ENCODE peak calls at places on chromosomes 3 and 15, in six cellular contexts. C is WTC11, F is K562, H is HepG2, J is GM12878, K is H1. U is an unnamed sample.

GRCh38 chr15:88918738-88919137 is 5.6 kb upstream of the MFGE8 start:
- DNase-seq in C (no peak), H (no peak), J (peak), F (no peak), K (peak), U (no peak)

GRCh38 chr15:50431204-50431603 is 7.0 kb downstream of the USP8 start:
- DNase-seq in F (no peak), J (no peak), H (no peak), C (no peak), K (no peak), U (no peak)

GRCh38 chr15:51077565-51078153 is 17.0 kb downstream of the TNFAIP8L3 start:
- DNase-seq in C (peak), F (peak), K (peak), H (no peak), J (peak), U (peak)

GRCh38 chr3:14819671-14820070 is 909 bp downstream of the FGD5 start:
- DNase-seq in K (no peak), F (no peak), H (no peak), C (no peak), J (no peak), U (no peak)

GRCh38 chr3:139421034-139421433 is 31.6 kb upstream of the COPB2 start:
- DNase-seq in H (no peak), F (no peak), C (no peak), K (no peak), J (no peak), U (no peak)

GRCh38 chr3:88113311-88114162 is 36.2 kb upstream of the C3orf38 start:
- DNase-seq in C (peak), H (peak), F (peak), J (peak), K (peak), U (peak)

GRCh38 chr3:33312361-33312760 is 35.1 kb downstream of the FBXL2 start:
- DNase-seq in C (no peak), J (no peak), F (no peak), H (no peak), K (no peak), U (no peak)

GRCh38 chr3:38561746-38562466 is 65.8 kb downstream of the EXOG start:
- DNase-seq in J (no peak), H (no peak), C (no peak), F (no peak), K (no peak), U (no peak)

GRCh38 chr3:159764211-159765024 is 224.2 kb upstream of the IL12A start:
- DNase-seq in H (no peak), J (no peak), F (no peak), C (peak), K (peak), U (no peak)

GRCh38 chr3:27659279-27660021 is 62.7 kb downstream of the EOMES start:
- DNase-seq in K (peak), H (peak), C (peak), F (peak), J (no peak), U (peak)

GRCh38 chr15:83106994-83107840 is at the start of gene TM6SF1:
- DNase-seq in F (peak), C (peak), K (peak), J (no peak), H (no peak), U (peak)

GRCh38 chr3:53140575-53141467 is 10.6 kb upstream of the RFT1 start:
- DNase-seq in H (no peak), C (no peak), J (no peak), K (no peak), F (no peak), U (no peak)

GRCh38 chr15:67723294-67724024 is 101.8 kb upstream of the SKOR1 start:
- DNase-seq in C (no peak), F (no peak), K (no peak), H (no peak), J (no peak), U (no peak)

GRCh38 chr3:126473292-126474168 is 2.2 kb downstream of the ZXDC start:
- DNase-seq in J (no peak), C (no peak), K (no peak), H (no peak), F (no peak), U (no peak)

GRCh38 chr15:40006646-40007045 is 32.3 kb downstream of the SRP14 start:
- DNase-seq in J (no peak), C (no peak), F (no peak), H (no peak), K (no peak), U (no peak)

GRCh38 chr15:58042006-58042405 is 23.5 kb downstream of the ALDH1A2 start:
- DNase-seq in C (no peak), K (no peak), H (no peak), F (no peak), J (no peak), U (no peak)

GRCh38 chr15:58065445-58066041 is at the start of gene ALDH1A2:
- DNase-seq in H (no peak), C (peak), K (peak), J (no peak), F (peak), U (peak)

GRCh38 chr3:9994086-9994844 is 7.6 kb upstream of the EMC3 start:
- DNase-seq in C (no peak), F (no peak), H (no peak), J (no peak), K (no peak), U (no peak)

GRCh38 chr15:80856809-80857377 is 77.7 kb downstream of the CEMIP start:
- DNase-seq in F (no peak), J (no peak), C (peak), H (peak), K (no peak), U (peak)

GRCh38 chr3:53804697-53805462 is 41.3 kb downstream of the CHDH start:
- DNase-seq in C (no peak), F (no peak), K (no peak), J (no peak), H (no peak), U (no peak)

GRCh38 chr15:101266787-101267186 is 10.5 kb downstream of the SELENOS start:
- DNase-seq in K (no peak), H (no peak), C (no peak), J (no peak), F (no peak), U (no peak)

GRCh38 chr3:112407214-112407887 is 74.4 kb downstream of the CD200 start:
- DNase-seq in F (no peak), K (no peak), J (peak), H (no peak), C (no peak), U (no peak)

GRCh38 chr3:134250717-134251220 is at the start of gene RYK:
- DNase-seq in H (peak), J (no peak), F (peak), C (peak), K (peak), U (peak)

GRCh38 chr3:35141406-35141805 is 497.9 kb upstream of the ARPP21 start:
- DNase-seq in J (no peak), C (no peak), K (no peak), F (no peak), H (no peak), U (no peak)

GRCh38 chr15:60362318-60363023 is 35.3 kb downstream of the ANXA2 start:
- DNase-seq in F (no peak), C (no peak), J (no peak), K (no peak), H (peak), U (no peak)

GRCh38 chr15:54304321-54304720 is 326.1 kb downstream of the UNC13C start:
- DNase-seq in H (no peak), C (no peak), F (no peak), J (no peak), K (no peak), U (no peak)

GRCh38 chr3:174186339-174186984 is 672.7 kb upstream of the NAALADL2 start:
- DNase-seq in K (no peak), J (no peak), F (no peak), C (no peak), H (no peak), U (no peak)

GRCh38 chr3:8386221-8386620 is 115.4 kb upstream of the LMCD1 start:
- DNase-seq in F (no peak), C (no peak), J (no peak), K (no peak), H (no peak), U (no peak)

GRCh38 chr3:120622870-120623718 is 27.0 kb downstream of the NDUFB4 start:
- DNase-seq in H (peak), C (peak), F (peak), J (no peak), K (peak), U (peak)

GRCh38 chr3:177050466-177051237 is 146.6 kb downstream of the TBL1XR1 start:
- DNase-seq in K (no peak), J (no peak), F (peak), C (no peak), H (peak), U (peak)

GRCh38 chr3:45644467-45645201 is 44.6 kb upstream of the SACM1L start:
- DNase-seq in K (no peak), H (no peak), F (no peak), C (no peak), J (no peak), U (no peak)

GRCh38 chr15:58440181-58440910 is 8.6 kb downstream of the LIPC start:
- DNase-seq in C (no peak), H (peak), F (no peak), J (no peak), K (no peak), U (no peak)

GRCh38 chr3:128973988-128974564 is 19.8 kb downstream of the CFAP92 start:
- DNase-seq in J (no peak), F (no peak), H (no peak), K (no peak), C (no peak), U (no peak)
- TF ChIP-seq CREB1 in J (no peak), F (no peak), H (no peak), K (no peak), C (no peak), U (no peak)

GRCh38 chr3:16663852-16664712 is 58.9 kb upstream of the DAZL start:
- DNase-seq in H (no peak), K (no peak), J (no peak), F (no peak), C (peak), U (peak)

GRCh38 chr3:16670191-16670590 is 65.0 kb upstream of the DAZL start:
- DNase-seq in C (peak), H (no peak), J (no peak), F (no peak), K (no peak), U (peak)

GRCh38 chr3:16668776-16669545 is 63.7 kb upstream of the DAZL start:
- DNase-seq in C (no peak), K (no peak), J (no peak), H (no peak), F (no peak), U (no peak)

GRCh38 chr3:16665282-16665741 is 60.1 kb upstream of the DAZL start:
- DNase-seq in K (no peak), C (no peak), F (no peak), H (no peak), J (no peak), U (peak)

GRCh38 chr3:16667633-16668032 is 62.4 kb upstream of the DAZL start:
- DNase-seq in H (no peak), C (no peak), J (no peak), F (no peak), K (no peak), U (no peak)
- TF ChIP-seq CREB1 in H (no peak), C (no peak), J (no peak), F (no peak), K (no peak), U (no peak)

DNA sequence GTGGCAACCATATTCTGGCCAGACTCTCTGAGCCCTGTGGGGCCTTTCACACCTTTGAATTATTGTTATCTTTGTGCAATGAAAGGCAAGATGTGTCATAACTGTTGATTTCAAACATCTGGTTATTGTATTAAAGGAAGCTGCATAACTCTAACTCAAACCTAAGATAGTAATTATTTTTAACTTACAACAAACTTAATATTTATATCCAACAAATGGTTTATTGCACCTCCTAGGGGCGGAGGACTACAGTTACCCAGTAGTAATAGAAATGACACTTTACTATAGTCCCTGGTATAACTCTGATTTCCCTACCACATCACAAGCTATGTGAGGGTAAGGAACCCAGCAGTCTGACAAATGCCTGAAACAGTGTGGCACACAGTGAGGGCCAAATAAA is 363.9 kb upstream of the SUCLG2 start:
- DNase-seq in J (no peak), F (no peak), C (no peak), K (no peak), H (no peak), U (peak)
- TF ChIP-seq CREB1 in J (no peak), F (no peak), C (no peak), K (no peak), H (no peak), U (no peak)

GRCh38 chr3:67646586-67647234 is 7.7 kb downstream of the SUCLG2 start:
- DNase-seq in J (no peak), F (no peak), C (no peak), K (no peak), H (no peak), U (no peak)
- TF ChIP-seq CREB1 in J (no peak), F (no peak), C (no peak), K (no peak), H (no peak), U (no peak)

DNA sequence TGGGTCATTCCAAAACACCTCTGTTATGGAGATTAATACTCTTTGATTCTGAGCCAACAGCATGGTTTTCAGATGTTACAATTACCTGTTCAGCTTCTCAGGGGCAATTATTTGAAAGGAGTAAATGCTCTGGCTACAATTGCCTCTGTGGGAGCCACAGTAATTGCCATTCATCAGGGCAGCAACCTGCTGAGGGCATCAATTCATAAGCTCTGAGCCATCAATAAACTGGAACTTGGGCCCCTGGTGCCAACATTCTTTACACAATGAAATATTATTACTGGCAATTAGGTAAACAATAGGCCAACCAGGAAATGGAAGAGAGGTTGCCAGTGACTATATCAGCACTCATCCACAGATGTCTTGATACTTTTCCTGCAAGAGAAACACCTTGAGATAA is 660.8 kb downstream of the MECOM start:
- DNase-seq in H (no peak), C (no peak), K (no peak), F (no peak), J (no peak), U (no peak)
- TF ChIP-seq CREB1 in H (no peak), C (no peak), K (no peak), F (no peak), J (no peak), U (no peak)

GRCh38 chr3:194296448-194296831 is 54.7 kb downstream of the CPN2 start:
- DNase-seq in C (peak), H (peak), F (no peak), J (no peak), K (no peak), U (peak)
- TF ChIP-seq CREB1 in C (no peak), H (no peak), F (no peak), J (no peak), K (peak), U (no peak)

DNA sequence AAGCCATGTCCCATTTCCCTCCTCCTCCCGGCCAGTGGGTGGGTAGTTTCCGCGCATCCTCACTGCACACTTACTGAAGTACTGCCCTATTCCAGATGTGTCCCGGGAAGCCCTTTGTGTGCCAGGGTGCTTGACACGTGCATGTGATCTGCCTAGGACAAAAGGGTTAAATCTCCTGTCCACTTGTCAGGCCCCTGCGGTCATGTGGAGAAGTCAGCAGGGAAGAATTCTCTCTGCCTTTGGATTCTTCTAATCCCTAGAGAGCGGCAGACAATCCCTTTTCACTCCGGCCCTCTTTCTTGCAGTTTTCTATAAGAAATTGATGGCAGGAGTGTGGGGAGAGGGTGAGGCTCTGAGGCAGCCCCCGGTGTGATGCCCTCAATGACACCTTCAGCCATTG is 19.8 kb downstream of the ST8SIA2 start:
- DNase-seq in C (no peak), H (no peak), J (no peak), K (no peak), F (no peak), U (no peak)
- TF ChIP-seq CREB1 in C (no peak), H (no peak), J (no peak), K (no peak), F (no peak), U (no peak)